ENCODE peak calls at places on chromosomes 4 and X, in eight cellular contexts. R, Z, A, Q, U, J, H and X are unnamed samples.

GRCh38 chrX:31336419-31336818 is 264.6 kb upstream of the FTHL17 start:
- DNase-seq in R (no peak), Z (no peak), A (no peak), Q (no peak), U (no peak), J (no peak), H (no peak), X (no peak)

GRCh38 chr4:104393649-104394048 is 101.0 kb downstream of the CXXC4 start:
- DNase-seq in R (no peak), Z (no peak), A (no peak), Q (no peak), U (no peak), J (no peak), H (no peak), X (no peak)

GRCh38 chrX:130118396-130118795 is 8.1 kb upstream of the ELF4 start:
- DNase-seq in R (peak; percentile 88), Z (no peak), A (no peak), Q (no peak), U (no peak), J (no peak), H (no peak), X (no peak)

GRCh38 chrX:153845195-153845594 is 14.9 kb upstream of the PDZD4 start:
- DNase-seq in R (no peak), Z (no peak), A (no peak), Q (no peak), U (no peak), J (no peak), H (peak; percentile 61), X (no peak)

GRCh38 chr4:25308266-25308665 is 4.3 kb upstream of the ZCCHC4 start:
- DNase-seq in R (no peak), Z (no peak), A (no peak), Q (no peak), U (no peak), J (no peak), H (no peak), X (no peak)

GRCh38 chr4:42070463-42070862 is 80.1 kb downstream of the SLC30A9 start:
- DNase-seq in R (no peak), Z (no peak), A (no peak), Q (no peak), U (no peak), J (no peak), H (no peak), X (no peak)

GRCh38 chr4:73841243-73841925 is 4.9 kb downstream of the CXCL6 start:
- DNase-seq in R (peak; percentile 39), Z (no peak), A (no peak), Q (no peak), U (no peak), J (no peak), H (no peak), X (no peak)

GRCh38 chrX:91331476-91331875 is 103.2 kb upstream of the PABPC5 start:
- DNase-seq in R (no peak), Z (no peak), A (no peak), Q (no peak), U (no peak), J (no peak), H (no peak), X (no peak)

GRCh38 chrX:153495903-153496629 is 1.3 kb downstream of the BGN start:
- DNase-seq in R (no peak), Z (no peak), A (no peak), Q (no peak), U (no peak), J (no peak), H (no peak), X (no peak)

GRCh38 chrX:30637874-30638793 is 15.1 kb upstream of the GK start:
- DNase-seq in R (no peak), Z (no peak), A (no peak), Q (no peak), U (no peak), J (no peak), H (no peak), X (no peak)

GRCh38 chr4:151472711-151473110 is 63.7 kb downstream of the FHIP1A start:
- DNase-seq in R (no peak), Z (no peak), A (no peak), Q (no peak), U (no peak), J (no peak), H (no peak), X (no peak)

GRCh38 chr4:85967872-85968271 is 392.0 kb downstream of the MAPK10 start:
- DNase-seq in R (no peak), Z (no peak), A (no peak), Q (no peak), U (no peak), J (no peak), H (no peak), X (no peak)

GRCh38 chrX:97309717-97310116 is 426.0 kb downstream of the RPA4 start:
- DNase-seq in R (no peak), Z (no peak), A (no peak), Q (no peak), U (no peak), J (no peak), H (no peak), X (no peak)

GRCh38 chrX:36978886-36979285 is 29.3 kb upstream of the FAM47C start:
- DNase-seq in R (peak; percentile 27), Z (no peak), A (no peak), Q (no peak), U (no peak), J (no peak), H (no peak), X (no peak)

GRCh38 chr4:183448436-183448835 is 4.0 kb downstream of the CDKN2AIP start:
- DNase-seq in R (no peak), Z (no peak), A (no peak), Q (no peak), U (no peak), J (no peak), H (no peak), X (no peak)

GRCh38 chrX:124829930-124830329 is 483.6 kb downstream of the SH2D1A start:
- DNase-seq in R (no peak), Z (no peak), A (no peak), Q (no peak), U (no peak), J (no peak), H (no peak), X (no peak)

GRCh38 chr4:70839537-70840093 is at the start of gene GRSF1:
- DNase-seq in R (peak; percentile 91), Z (peak; percentile 82), A (peak; percentile 99), Q (peak; percentile 94), U (peak; percentile 97), J (peak; percentile 91), H (peak; percentile 95), X (peak; percentile 96)
- TF ChIP-seq CTCF in R (no peak), Z (no peak), A (no peak), Q (no peak), U (no peak), J (no peak), H (no peak), X (no peak)

DNA sequence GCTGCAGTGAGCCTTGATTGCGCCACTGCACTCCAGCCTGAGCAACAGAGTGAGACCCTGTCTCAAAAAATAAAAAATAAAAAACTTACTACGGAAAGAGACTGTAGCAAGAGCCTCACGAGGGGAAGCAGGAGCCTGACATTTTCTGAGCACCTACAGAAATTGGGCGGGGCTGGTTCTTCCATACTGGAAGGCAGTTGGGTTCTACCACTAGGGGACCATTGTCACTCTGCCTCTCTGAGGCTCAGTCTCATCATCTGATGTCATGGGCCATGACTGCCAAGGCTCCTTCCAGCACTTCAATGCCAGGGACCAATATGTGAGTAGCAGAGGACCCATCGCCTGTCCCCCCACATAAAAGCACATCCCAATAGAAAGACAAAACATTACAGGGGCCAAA is 8.2 kb downstream of the SH3KBP1 start:
- DNase-seq in R (no peak), Z (no peak), A (no peak), Q (no peak), U (no peak), J (no peak), H (peak; percentile 18), X (no peak)
- H3K27ac ChIP-seq in R (no peak overlapping the region), Z (no peak overlapping the region), A (no peak overlapping the region), Q (no peak overlapping the region), U (no peak overlapping the region), J (no peak overlapping the region), H (no peak overlapping the region), X (no peak overlapping the region)

GRCh38 chr4:139300431-139301142 is 718 bp upstream of the NAA15 start:
- DNase-seq in R (peak; percentile 82), Z (no peak), A (no peak), Q (no peak), U (no peak), J (no peak), H (peak; percentile 38), X (peak; percentile 38)

GRCh38 chr4:139304920-139305319 is 2.6 kb upstream of the NDUFC1 start:
- DNase-seq in R (no peak), Z (no peak), A (no peak), Q (no peak), U (no peak), J (no peak), H (no peak), X (no peak)

GRCh38 chr4:139299536-139299935 is 1.8 kb upstream of the NAA15 start:
- DNase-seq in R (no peak), Z (no peak), A (no peak), Q (no peak), U (no peak), J (no peak), H (no peak), X (no peak)

GRCh38 chr4:139301143-139301820 is at the start of gene NAA15:
- DNase-seq in R (peak; percentile 99), Z (peak; percentile 97), A (peak; percentile 98), Q (peak; percentile 98), U (peak; percentile 99), J (peak; percentile 97), H (peak; percentile 98), X (peak; percentile 98)

DNA sequence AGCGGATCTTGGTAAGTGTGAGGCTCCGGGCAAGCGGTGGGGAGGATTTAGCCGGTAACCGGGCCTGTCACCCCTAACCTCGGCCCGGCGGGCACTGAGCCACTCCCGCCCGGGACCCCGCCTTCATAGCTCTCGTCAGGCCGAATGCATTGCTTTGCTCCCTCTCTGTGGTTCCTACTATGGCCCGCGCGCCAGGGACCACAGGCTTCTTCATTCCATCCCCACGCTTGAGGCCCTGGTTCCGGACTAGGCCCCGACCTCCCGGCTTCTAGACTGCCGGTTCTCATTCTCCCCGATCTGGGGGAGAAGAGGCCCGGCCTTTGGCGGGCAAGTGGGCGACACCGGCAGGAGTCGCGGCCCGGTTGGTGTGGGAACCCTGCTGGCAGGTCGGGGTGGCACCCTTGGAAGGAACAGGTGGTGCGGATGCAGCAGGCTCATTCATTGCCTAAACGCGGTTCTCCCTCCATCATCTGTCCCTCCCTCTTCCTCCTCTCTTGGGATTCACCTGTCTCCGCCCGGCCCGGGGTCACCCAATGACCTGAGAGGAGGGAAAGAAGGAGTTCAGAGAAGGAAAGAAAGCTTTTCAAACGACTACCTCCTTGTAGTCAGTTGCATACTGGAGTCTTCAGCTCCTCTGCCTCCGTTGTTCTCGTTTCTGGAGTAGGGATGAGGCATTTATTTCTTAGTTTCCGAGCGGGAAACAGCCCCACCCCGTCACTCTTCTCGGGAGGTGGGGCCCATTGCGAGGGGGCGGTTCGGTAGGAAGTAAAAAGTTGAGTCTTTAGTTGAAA is at the start of gene NDUFC1:
- DNase-seq in R (peak; percentile 65), Z (no peak), A (peak; percentile 91), Q (peak; percentile 54), U (peak; percentile 79), J (peak; percentile 54), H (peak; percentile 81), X (peak; percentile 65)
- TF ChIP-seq POLR2AphosphoS5 in R (no peak), Z (peak; percentile 34), A (no peak), Q (peak; percentile 41), U (peak; percentile 8), J (no peak), H (peak; percentile 44), X (peak; percentile 52)

DNA sequence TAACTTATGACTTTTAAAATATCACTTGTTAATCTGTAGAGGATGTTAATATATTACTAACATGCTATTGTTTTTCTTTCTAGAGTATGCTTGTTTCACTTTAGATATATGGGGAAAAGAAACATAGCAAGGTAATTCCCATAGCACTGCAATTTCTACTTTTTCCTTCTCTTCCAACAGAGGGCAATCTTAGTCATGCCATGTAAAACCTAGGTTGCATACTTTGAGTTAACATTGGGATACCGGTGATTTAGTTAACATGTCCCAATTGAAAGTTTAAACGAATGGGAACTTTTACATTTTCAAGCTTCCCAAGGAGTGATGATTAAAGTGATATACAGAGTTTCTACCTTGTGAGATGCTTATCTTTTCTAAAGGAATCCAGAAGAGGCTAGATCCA is 89.4 kb upstream of the IL13RA1 start:
- DNase-seq in R (peak; percentile 9), Z (no peak), A (no peak), Q (no peak), U (no peak), J (no peak), H (peak; percentile 18), X (no peak)
- TF ChIP-seq CTCF in R (no peak), Z (peak; percentile 32), A (no peak), Q (no peak), U (no peak), J (no peak), H (peak; percentile 34), X (peak; percentile 12)